ENCODE peak calls at places on chromosomes 4 and X, in five cellular contexts. A is CD4-positive, alpha-beta T cell; H is occipital lobe; E is NCI-H2029; I is adipocyte. F is an unnamed sample.

GRCh38 chr4:114442846-114443245 is 155.8 kb upstream of the UGT8 start:
- DNase-seq in H (no peak), I (no peak), A (no peak), E (no peak), F (no peak)

GRCh38 chrX:87873988-87874500 is 356.4 kb downstream of the KLHL4 start:
- DNase-seq in E (no peak), A (no peak), I (no peak), H (no peak), F (no peak)

GRCh38 chrX:132497432-132497831 is 8.6 kb upstream of the MBNL3 start:
- DNase-seq in A (no peak), I (no peak), E (no peak), H (no peak), F (no peak)

GRCh38 chr4:169121920-169122319 is 111.9 kb upstream of the CBR4 start:
- DNase-seq in A (no peak), E (no peak), H (no peak), I (no peak), F (no peak)

GRCh38 chr4:11130195-11130975 is 298.3 kb downstream of the HS3ST1 start:
- DNase-seq in I (no peak), H (no peak), A (no peak), E (no peak), F (peak)

GRCh38 chrX:134419784-134420183 is 40.2 kb upstream of the HPRT1 start:
- DNase-seq in I (no peak), H (no peak), E (no peak), A (no peak), F (no peak)

GRCh38 chrX:15576019-15576418 is 24.7 kb downstream of the ACE2 start:
- DNase-seq in H (no peak), A (no peak), I (peak), E (no peak), F (no peak)

GRCh38 chrX:92213781-92214180 is 434.6 kb downstream of the PCDH11X start:
- DNase-seq in E (no peak), H (no peak), A (no peak), I (no peak), F (no peak)

GRCh38 chr4:147828361-147828760 is 96.5 kb downstream of the ARHGAP10 start:
- DNase-seq in E (no peak), H (no peak), A (no peak), I (peak), F (peak)

GRCh38 chrX:24979081-24979480 is 36.7 kb downstream of the ARX start:
- DNase-seq in E (no peak), A (no peak), H (no peak), I (no peak), F (no peak)

F was measured in LHCN-M2.